ENCODE peak calls at places on chromosomes 1 and 21, in ten cellular contexts. One of them, this sample, is unnamed.

GRCh38 chr1:32031578-32032286 is 18.1 kb downstream of the KHDRBS1 start:
- DNase-seq in GM23338: no peak
- DNase-seq in fibroblast of lung: peak
- DNase-seq in BE2C: no peak
- DNase-seq in ovary: no peak
- DNase-seq in OCI-LY7: no peak
- DNase-seq in uterus: no peak
- DNase-seq in psoas muscle: no peak
- DNase-seq in A549: no peak
- DNase-seq in ascending aorta: no peak
- DNase-seq in this sample: no peak

GRCh38 chr1:212512731-212513559 is 80.2 kb downstream of the NENF start:
- DNase-seq in GM23338: no peak
- DNase-seq in fibroblast of lung: peak
- DNase-seq in BE2C: no peak
- DNase-seq in ovary: no peak
- DNase-seq in OCI-LY7: no peak
- DNase-seq in uterus: no peak
- DNase-seq in psoas muscle: no peak
- DNase-seq in A549: peak
- DNase-seq in ascending aorta: no peak
- DNase-seq in this sample: no peak

GRCh38 chr1:63486679-63487078 is 36.3 kb downstream of the ITGB3BP start:
- DNase-seq in GM23338: no peak
- DNase-seq in fibroblast of lung: no peak
- DNase-seq in BE2C: no peak
- DNase-seq in ovary: no peak
- DNase-seq in OCI-LY7: no peak
- DNase-seq in uterus: no peak
- DNase-seq in psoas muscle: no peak
- DNase-seq in A549: no peak
- DNase-seq in ascending aorta: no peak
- DNase-seq in this sample: no peak

GRCh38 chr1:204146309-204146708 is 5.5 kb downstream of the ETNK2 start:
- DNase-seq in GM23338: no peak
- DNase-seq in fibroblast of lung: no peak
- DNase-seq in BE2C: no peak
- DNase-seq in ovary: no peak
- DNase-seq in OCI-LY7: no peak
- DNase-seq in uterus: no peak
- DNase-seq in psoas muscle: no peak
- DNase-seq in A549: no peak
- DNase-seq in ascending aorta: no peak
- DNase-seq in this sample: no peak

GRCh38 chr1:111032295-111032897 is 68.7 kb upstream of the LRIF1 start:
- DNase-seq in GM23338: peak
- DNase-seq in fibroblast of lung: no peak
- DNase-seq in BE2C: peak
- DNase-seq in ovary: no peak
- DNase-seq in OCI-LY7: peak
- DNase-seq in uterus: no peak
- DNase-seq in psoas muscle: no peak
- DNase-seq in A549: peak
- DNase-seq in ascending aorta: no peak
- DNase-seq in this sample: no peak

GRCh38 chr1:219805191-219805590 is 123.2 kb downstream of the SLC30A10 start:
- DNase-seq in GM23338: no peak
- DNase-seq in fibroblast of lung: no peak
- DNase-seq in BE2C: peak
- DNase-seq in ovary: no peak
- DNase-seq in OCI-LY7: no peak
- DNase-seq in uterus: no peak
- DNase-seq in psoas muscle: no peak
- DNase-seq in A549: no peak
- DNase-seq in ascending aorta: no peak
- DNase-seq in this sample: no peak

GRCh38 chr1:153459655-153460054 is 796 bp downstream of the S100A7 start:
- DNase-seq in GM23338: no peak
- DNase-seq in fibroblast of lung: no peak
- DNase-seq in BE2C: no peak
- DNase-seq in ovary: no peak
- DNase-seq in OCI-LY7: no peak
- DNase-seq in uterus: no peak
- DNase-seq in psoas muscle: no peak
- DNase-seq in A549: no peak
- DNase-seq in ascending aorta: no peak
- DNase-seq in this sample: no peak

GRCh38 chr21:41630249-41630648 is 122.3 kb upstream of the TMPRSS2 start:
- DNase-seq in GM23338: no peak
- DNase-seq in fibroblast of lung: peak
- DNase-seq in BE2C: no peak
- DNase-seq in ovary: peak
- DNase-seq in OCI-LY7: no peak
- DNase-seq in uterus: peak
- DNase-seq in psoas muscle: no peak
- DNase-seq in A549: peak
- DNase-seq in ascending aorta: peak
- DNase-seq in this sample: no peak

GRCh38 chr1:201582261-201582951 is 43.5 kb downstream of the NAV1 start:
- DNase-seq in GM23338: no peak
- DNase-seq in fibroblast of lung: peak
- DNase-seq in BE2C: no peak
- DNase-seq in ovary: peak
- DNase-seq in OCI-LY7: no peak
- DNase-seq in uterus: peak
- DNase-seq in psoas muscle: no peak
- DNase-seq in A549: no peak
- DNase-seq in ascending aorta: no peak
- DNase-seq in this sample: no peak

DNA sequence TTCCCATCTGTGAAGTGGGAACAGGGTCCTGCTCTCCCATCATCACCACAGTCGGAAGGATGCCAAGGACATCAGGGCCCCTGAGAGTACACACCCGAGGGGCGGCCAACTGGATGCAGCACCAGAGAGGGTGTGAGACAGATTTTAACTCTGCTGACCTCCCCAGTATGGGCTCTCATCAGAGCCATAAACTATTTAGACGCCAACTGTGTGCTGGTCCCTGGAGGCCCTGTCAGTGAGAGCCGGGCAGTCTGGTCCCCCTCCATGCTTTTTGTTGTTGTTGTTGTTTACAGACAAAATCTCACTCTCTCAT is 1.7 kb downstream of the FGR start:
- DNase-seq in GM23338: no peak
- DNase-seq in fibroblast of lung: no peak
- DNase-seq in BE2C: no peak
- DNase-seq in ovary: no peak
- DNase-seq in OCI-LY7: no peak
- DNase-seq in uterus: no peak
- DNase-seq in psoas muscle: no peak
- DNase-seq in A549: no peak
- DNase-seq in ascending aorta: no peak
- DNase-seq in this sample: no peak
- H3K4me3 ChIP-seq in GM23338: no peak
- H3K4me3 ChIP-seq in fibroblast of lung: no peak
- H3K4me3 ChIP-seq in BE2C: no peak
- H3K4me3 ChIP-seq in ovary: no peak
- H3K4me3 ChIP-seq in OCI-LY7: no peak
- H3K4me3 ChIP-seq in uterus: no peak
- H3K4me3 ChIP-seq in psoas muscle: peak
- H3K4me3 ChIP-seq in A549: no peak
- H3K4me3 ChIP-seq in ascending aorta: no peak
- H3K4me3 ChIP-seq in this sample: peak

GRCh38 chr1:165678509-165678908 is 19.9 kb downstream of the ALDH9A1 start:
- DNase-seq in GM23338: no peak
- DNase-seq in fibroblast of lung: peak
- DNase-seq in BE2C: no peak
- DNase-seq in ovary: no peak
- DNase-seq in OCI-LY7: no peak
- DNase-seq in uterus: no peak
- DNase-seq in psoas muscle: no peak
- DNase-seq in A549: no peak
- DNase-seq in ascending aorta: no peak
- DNase-seq in this sample: no peak

GRCh38 chr1:165674599-165674998 is 23.8 kb downstream of the ALDH9A1 start:
- DNase-seq in GM23338: no peak
- DNase-seq in fibroblast of lung: peak
- DNase-seq in BE2C: no peak
- DNase-seq in ovary: no peak
- DNase-seq in OCI-LY7: no peak
- DNase-seq in uterus: no peak
- DNase-seq in psoas muscle: no peak
- DNase-seq in A549: no peak
- DNase-seq in ascending aorta: no peak
- DNase-seq in this sample: no peak

GRCh38 chr1:165671531-165671930 is 26.8 kb downstream of the ALDH9A1 start:
- DNase-seq in GM23338: no peak
- DNase-seq in fibroblast of lung: no peak
- DNase-seq in BE2C: no peak
- DNase-seq in ovary: no peak
- DNase-seq in OCI-LY7: no peak
- DNase-seq in uterus: no peak
- DNase-seq in psoas muscle: no peak
- DNase-seq in A549: no peak
- DNase-seq in ascending aorta: no peak
- DNase-seq in this sample: no peak

GRCh38 chr1:165679282-165680036 is 18.9 kb downstream of the ALDH9A1 start:
- DNase-seq in GM23338: peak
- DNase-seq in fibroblast of lung: no peak
- DNase-seq in BE2C: no peak
- DNase-seq in ovary: no peak
- DNase-seq in OCI-LY7: no peak
- DNase-seq in uterus: no peak
- DNase-seq in psoas muscle: no peak
- DNase-seq in A549: no peak
- DNase-seq in ascending aorta: no peak
- DNase-seq in this sample: no peak

DNA sequence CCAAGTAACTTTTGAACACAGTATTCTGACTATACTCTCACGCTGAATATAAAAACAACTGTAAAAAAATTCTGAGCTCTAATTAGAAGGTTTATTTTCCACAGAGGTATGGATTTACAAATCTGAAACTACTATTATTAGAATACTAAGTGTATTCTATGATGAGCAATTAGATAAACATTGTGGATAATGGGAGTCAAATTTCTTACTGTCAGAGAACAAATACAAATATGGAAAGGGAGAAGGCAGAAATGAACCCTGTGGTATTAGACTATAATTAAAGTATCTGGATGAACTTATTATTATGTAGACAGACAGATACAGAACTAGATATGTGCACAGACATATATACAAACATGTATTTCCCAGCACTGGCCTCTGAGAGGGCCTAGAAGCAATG is 22.6 kb downstream of the ALDH9A1 start:
- DNase-seq in GM23338: no peak
- DNase-seq in fibroblast of lung: no peak
- DNase-seq in BE2C: no peak
- DNase-seq in ovary: no peak
- DNase-seq in OCI-LY7: no peak
- DNase-seq in uterus: no peak
- DNase-seq in psoas muscle: no peak
- DNase-seq in A549: no peak
- DNase-seq in ascending aorta: no peak
- DNase-seq in this sample: no peak
- TF ChIP-seq CTCF in GM23338: no peak
- TF ChIP-seq CTCF in fibroblast of lung: no peak
- TF ChIP-seq CTCF in BE2C: no peak
- TF ChIP-seq CTCF in ovary: no peak
- TF ChIP-seq CTCF in OCI-LY7: no peak
- TF ChIP-seq CTCF in uterus: no peak
- TF ChIP-seq CTCF in psoas muscle: no peak
- TF ChIP-seq CTCF in A549: no peak
- TF ChIP-seq CTCF in ascending aorta: no peak
- TF ChIP-seq CTCF in this sample: no peak

DNA sequence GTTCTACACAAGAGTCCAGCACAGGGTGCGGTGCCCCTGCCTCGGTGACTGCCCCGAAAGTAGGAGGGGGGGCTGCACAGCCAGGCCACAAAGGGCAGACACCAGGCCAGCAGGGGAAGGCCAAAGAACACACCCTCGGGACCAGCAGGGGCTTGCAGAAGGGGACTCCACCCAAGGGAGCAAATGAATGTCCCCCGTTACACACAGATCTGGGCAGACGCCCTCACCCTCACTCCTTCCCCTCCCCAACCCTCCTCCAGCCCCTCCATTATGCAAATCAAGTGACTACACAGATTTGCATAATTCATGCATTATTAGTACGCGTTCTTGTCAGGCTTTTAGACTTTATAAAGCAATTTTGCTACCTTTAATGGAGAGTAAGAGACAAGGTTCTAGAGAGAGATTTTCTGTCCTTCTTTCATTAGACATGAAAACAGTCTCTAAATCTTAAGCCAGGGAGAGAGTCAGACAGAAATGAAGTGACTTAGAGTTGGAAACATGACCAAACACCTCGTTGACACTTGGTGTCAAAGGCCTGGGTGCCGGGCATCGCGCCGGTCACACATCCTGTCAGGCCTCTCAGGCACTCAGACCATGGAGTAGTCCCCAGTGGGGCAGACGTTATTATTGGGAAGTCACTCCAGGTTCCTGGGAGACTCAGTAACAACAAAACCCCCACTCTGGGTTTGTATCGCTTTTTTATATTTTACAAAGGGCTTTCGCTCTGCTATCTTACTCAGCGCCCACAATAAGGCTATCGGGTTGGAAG is 26.0 kb downstream of the KCNN3 start:
- DNase-seq in GM23338: no peak
- DNase-seq in fibroblast of lung: no peak
- DNase-seq in BE2C: no peak
- DNase-seq in ovary: no peak
- DNase-seq in OCI-LY7: no peak
- DNase-seq in uterus: no peak
- DNase-seq in psoas muscle: no peak
- DNase-seq in A549: no peak
- DNase-seq in ascending aorta: no peak
- DNase-seq in this sample: no peak
- H3K4me3 ChIP-seq in GM23338: no peak
- H3K4me3 ChIP-seq in fibroblast of lung: no peak
- H3K4me3 ChIP-seq in BE2C: no peak
- H3K4me3 ChIP-seq in ovary: no peak
- H3K4me3 ChIP-seq in OCI-LY7: no peak
- H3K4me3 ChIP-seq in uterus: no peak
- H3K4me3 ChIP-seq in psoas muscle: no peak
- H3K4me3 ChIP-seq in A549: no peak
- H3K4me3 ChIP-seq in ascending aorta: no peak
- H3K4me3 ChIP-seq in this sample: no peak

DNA sequence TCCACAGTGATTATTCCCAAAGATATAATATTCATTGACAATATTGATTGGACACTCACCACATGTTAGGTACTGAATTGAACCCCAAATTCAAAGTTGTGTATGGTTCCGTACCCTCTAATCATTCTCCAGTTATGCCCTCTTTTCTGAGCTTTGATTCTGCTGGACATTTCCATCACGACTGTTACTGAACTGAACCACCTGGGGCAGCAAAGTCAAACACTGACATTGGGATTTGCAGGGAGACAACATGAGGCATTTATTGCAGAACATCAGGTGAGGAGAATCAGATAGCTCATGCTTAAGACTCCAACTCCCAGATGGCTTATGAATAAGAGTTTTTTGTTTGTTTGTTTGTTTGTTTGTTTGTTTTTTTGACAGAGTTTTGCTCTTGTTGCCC is 420.9 kb downstream of the DISC1 start:
- DNase-seq in GM23338: peak
- DNase-seq in fibroblast of lung: no peak
- DNase-seq in BE2C: no peak
- DNase-seq in ovary: no peak
- DNase-seq in OCI-LY7: no peak
- DNase-seq in uterus: no peak
- DNase-seq in psoas muscle: no peak
- DNase-seq in A549: no peak
- DNase-seq in ascending aorta: no peak
- DNase-seq in this sample: no peak
- TF ChIP-seq CTCF in GM23338: peak
- TF ChIP-seq CTCF in fibroblast of lung: no peak
- TF ChIP-seq CTCF in BE2C: peak
- TF ChIP-seq CTCF in ovary: no peak
- TF ChIP-seq CTCF in OCI-LY7: peak
- TF ChIP-seq CTCF in uterus: no peak
- TF ChIP-seq CTCF in psoas muscle: no peak
- TF ChIP-seq CTCF in A549: no peak
- TF ChIP-seq CTCF in ascending aorta: no peak
- TF ChIP-seq CTCF in this sample: no peak